ENCODE peak calls at places on chromosome 18, in seven cellular contexts. One of them, this sample, is unnamed.

GRCh38 chr18:44887227-44887631 is 206.5 kb downstream of the SETBP1 start:
- DNase-seq in gastrocnemius medialis: no peak
- DNase-seq in HepG2: no peak
- DNase-seq in H54: no peak
- DNase-seq in thyroid gland: peak; percentile 5
- DNase-seq in tibial nerve: no peak
- DNase-seq in spleen: no peak
- DNase-seq in this sample: no peak

GRCh38 chr18:80022613-80023012 is 11.6 kb upstream of the RBFA start:
- DNase-seq in gastrocnemius medialis: no peak
- DNase-seq in HepG2: no peak
- DNase-seq in H54: no peak
- DNase-seq in thyroid gland: no peak
- DNase-seq in tibial nerve: no peak
- DNase-seq in spleen: no peak
- DNase-seq in this sample: no peak

GRCh38 chr18:3418083-3418482 is 31.9 kb upstream of the TGIF1 start:
- DNase-seq in gastrocnemius medialis: no peak
- DNase-seq in HepG2: no peak
- DNase-seq in H54: no peak
- DNase-seq in thyroid gland: no peak
- DNase-seq in tibial nerve: no peak
- DNase-seq in spleen: no peak
- DNase-seq in this sample: no peak

GRCh38 chr18:28147674-28148171 is 29.2 kb downstream of the CDH2 start:
- DNase-seq in gastrocnemius medialis: no peak
- DNase-seq in HepG2: peak; percentile 24
- DNase-seq in H54: no peak
- DNase-seq in thyroid gland: peak; percentile 28
- DNase-seq in tibial nerve: no peak
- DNase-seq in spleen: no peak
- DNase-seq in this sample: no peak

GRCh38 chr18:29853126-29853525 is 1189.4 kb downstream of the DSC3 start:
- DNase-seq in gastrocnemius medialis: no peak
- DNase-seq in HepG2: no peak
- DNase-seq in H54: no peak
- DNase-seq in thyroid gland: no peak
- DNase-seq in tibial nerve: no peak
- DNase-seq in spleen: no peak
- DNase-seq in this sample: no peak

GRCh38 chr18:25349131-25349925 is 2.6 kb downstream of the ZNF521 start:
- DNase-seq in gastrocnemius medialis: no peak
- DNase-seq in HepG2: no peak
- DNase-seq in H54: no peak
- DNase-seq in thyroid gland: peak; percentile 29
- DNase-seq in tibial nerve: no peak
- DNase-seq in spleen: peak; percentile 81
- DNase-seq in this sample: peak; percentile 47

GRCh38 chr18:76494181-76494540 is 881 bp downstream of the ZNF516 start:
- DNase-seq in gastrocnemius medialis: peak; percentile 36
- DNase-seq in HepG2: peak; percentile 18
- DNase-seq in H54: no peak
- DNase-seq in thyroid gland: peak; percentile 45
- DNase-seq in tibial nerve: peak; percentile 37
- DNase-seq in spleen: peak; percentile 88
- DNase-seq in this sample: peak; percentile 69

GRCh38 chr18:59272971-59273935 is at the start of gene RAX:
- DNase-seq in gastrocnemius medialis: no peak
- DNase-seq in HepG2: no peak
- DNase-seq in H54: no peak
- DNase-seq in thyroid gland: peak; percentile 18
- DNase-seq in tibial nerve: no peak
- DNase-seq in spleen: peak; percentile 72
- DNase-seq in this sample: peak; percentile 37

GRCh38 chr18:24136967-24137373 is 1.9 kb upstream of the CABYR start:
- DNase-seq in gastrocnemius medialis: no peak
- DNase-seq in HepG2: no peak
- DNase-seq in H54: no peak
- DNase-seq in thyroid gland: no peak
- DNase-seq in tibial nerve: no peak
- DNase-seq in spleen: no peak
- DNase-seq in this sample: no peak

GRCh38 chr18:10042492-10042891 is 128.7 kb downstream of the VAPA start:
- DNase-seq in gastrocnemius medialis: no peak
- DNase-seq in HepG2: no peak
- DNase-seq in H54: no peak
- DNase-seq in thyroid gland: no peak
- DNase-seq in tibial nerve: no peak
- DNase-seq in spleen: no peak
- DNase-seq in this sample: no peak

GRCh38 chr18:10044054-10044453 is 130.2 kb downstream of the VAPA start:
- DNase-seq in gastrocnemius medialis: no peak
- DNase-seq in HepG2: no peak
- DNase-seq in H54: no peak
- DNase-seq in thyroid gland: no peak
- DNase-seq in tibial nerve: no peak
- DNase-seq in spleen: no peak
- DNase-seq in this sample: no peak

GRCh38 chr18:10040287-10041011 is 126.6 kb downstream of the VAPA start:
- DNase-seq in gastrocnemius medialis: no peak
- DNase-seq in HepG2: no peak
- DNase-seq in H54: no peak
- DNase-seq in thyroid gland: no peak
- DNase-seq in tibial nerve: no peak
- DNase-seq in spleen: no peak
- DNase-seq in this sample: peak; percentile 74

GRCh38 chr18:10038268-10038667 is 124.5 kb downstream of the VAPA start:
- DNase-seq in gastrocnemius medialis: no peak
- DNase-seq in HepG2: no peak
- DNase-seq in H54: no peak
- DNase-seq in thyroid gland: no peak
- DNase-seq in tibial nerve: no peak
- DNase-seq in spleen: no peak
- DNase-seq in this sample: no peak

DNA sequence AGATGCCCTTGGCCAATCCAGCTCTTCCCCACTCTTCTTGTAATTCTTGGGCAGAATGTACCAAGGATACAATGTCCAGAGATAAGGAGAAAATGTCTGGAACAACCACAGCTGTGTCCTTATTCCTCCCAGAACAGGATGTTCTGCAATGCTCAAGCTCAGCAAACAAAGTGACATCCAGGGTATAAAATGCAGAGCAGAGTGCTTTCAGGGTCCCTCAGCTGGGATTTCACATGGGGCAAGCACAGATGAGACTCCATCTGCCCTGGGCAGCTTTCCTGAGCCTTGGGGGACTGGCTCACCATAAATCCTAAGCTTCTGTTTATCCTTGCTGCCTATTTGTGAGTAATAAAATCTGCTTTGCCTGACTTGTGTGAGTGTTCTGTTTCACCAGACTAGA is 127.4 kb downstream of the VAPA start:
- DNase-seq in gastrocnemius medialis: peak; percentile 79
- DNase-seq in HepG2: no peak
- DNase-seq in H54: no peak
- DNase-seq in thyroid gland: peak; percentile 9
- DNase-seq in tibial nerve: peak; percentile 53
- DNase-seq in spleen: no peak
- DNase-seq in this sample: peak; percentile 82
- TF ChIP-seq POLR2A in gastrocnemius medialis: no peak
- TF ChIP-seq POLR2A in HepG2: no peak
- TF ChIP-seq POLR2A in H54: no peak
- TF ChIP-seq POLR2A in thyroid gland: no peak
- TF ChIP-seq POLR2A in tibial nerve: no peak
- TF ChIP-seq POLR2A in spleen: no peak
- TF ChIP-seq POLR2A in this sample: no peak

DNA sequence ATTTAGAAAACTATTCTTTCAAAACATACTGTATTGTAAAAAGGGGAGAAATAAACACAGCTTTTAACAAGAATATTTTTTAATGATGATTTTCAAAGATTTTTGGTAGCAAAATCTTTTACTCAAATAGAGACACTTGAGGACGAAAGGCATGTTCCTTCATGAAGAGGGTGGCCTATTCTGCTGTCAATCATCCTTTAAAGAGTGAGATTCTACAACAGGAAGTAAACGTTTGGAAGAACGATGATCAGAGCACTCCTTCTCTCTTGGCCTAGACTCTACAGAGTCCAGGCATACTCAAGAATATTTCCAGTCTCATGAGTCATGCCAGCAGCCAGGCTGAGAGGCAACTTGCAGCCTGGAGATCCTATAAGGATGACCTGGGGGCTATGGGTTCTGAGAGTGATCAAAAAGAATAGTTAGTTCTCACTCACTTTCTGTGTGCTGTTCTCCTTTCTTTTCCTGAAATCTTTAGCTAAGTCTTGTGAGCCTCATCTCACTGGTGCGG is 62.4 kb upstream of the TCF4 start:
- DNase-seq in gastrocnemius medialis: no peak
- DNase-seq in HepG2: no peak
- DNase-seq in H54: no peak
- DNase-seq in thyroid gland: no peak
- DNase-seq in tibial nerve: no peak
- DNase-seq in spleen: no peak
- DNase-seq in this sample: no peak
- TF ChIP-seq POLR2A in gastrocnemius medialis: no peak
- TF ChIP-seq POLR2A in HepG2: no peak
- TF ChIP-seq POLR2A in H54: no peak
- TF ChIP-seq POLR2A in thyroid gland: no peak
- TF ChIP-seq POLR2A in tibial nerve: no peak
- TF ChIP-seq POLR2A in spleen: no peak
- TF ChIP-seq POLR2A in this sample: no peak

GRCh38 chr18:62741584-62741983 is 26.2 kb downstream of the PHLPP1 start:
- DNase-seq in gastrocnemius medialis: no peak
- DNase-seq in HepG2: peak; percentile 50
- DNase-seq in H54: no peak
- DNase-seq in thyroid gland: no peak
- DNase-seq in tibial nerve: no peak
- DNase-seq in spleen: no peak
- DNase-seq in this sample: no peak
- TF ChIP-seq POLR2A in gastrocnemius medialis: no peak
- TF ChIP-seq POLR2A in HepG2: no peak
- TF ChIP-seq POLR2A in H54: no peak
- TF ChIP-seq POLR2A in thyroid gland: no peak
- TF ChIP-seq POLR2A in tibial nerve: no peak
- TF ChIP-seq POLR2A in spleen: no peak
- TF ChIP-seq POLR2A in this sample: no peak

DNA sequence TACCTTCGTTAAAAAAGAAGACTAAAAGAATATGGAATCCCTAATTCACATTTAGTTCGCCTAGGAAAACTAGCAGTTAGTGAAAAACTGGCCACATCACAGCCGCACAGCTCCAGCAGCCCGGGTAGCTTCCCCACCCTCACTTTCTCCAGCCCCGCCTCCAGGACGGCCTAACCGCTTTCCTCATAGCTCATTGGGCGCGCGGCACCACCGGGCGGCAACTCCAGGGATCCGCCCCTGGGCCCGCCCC is 193 bp upstream of the MIB1 start:
- DNase-seq in gastrocnemius medialis: peak; percentile 97
- DNase-seq in HepG2: peak; percentile 92
- DNase-seq in H54: peak; percentile 72
- DNase-seq in thyroid gland: peak; percentile 100
- DNase-seq in tibial nerve: peak; percentile 98
- DNase-seq in spleen: peak; percentile 99
- DNase-seq in this sample: peak; percentile 99
- TF ChIP-seq POLR2A in gastrocnemius medialis: no peak
- TF ChIP-seq POLR2A in HepG2: no peak
- TF ChIP-seq POLR2A in H54: no peak
- TF ChIP-seq POLR2A in thyroid gland: no peak
- TF ChIP-seq POLR2A in tibial nerve: no peak
- TF ChIP-seq POLR2A in spleen: no peak
- TF ChIP-seq POLR2A in this sample: no peak

DNA sequence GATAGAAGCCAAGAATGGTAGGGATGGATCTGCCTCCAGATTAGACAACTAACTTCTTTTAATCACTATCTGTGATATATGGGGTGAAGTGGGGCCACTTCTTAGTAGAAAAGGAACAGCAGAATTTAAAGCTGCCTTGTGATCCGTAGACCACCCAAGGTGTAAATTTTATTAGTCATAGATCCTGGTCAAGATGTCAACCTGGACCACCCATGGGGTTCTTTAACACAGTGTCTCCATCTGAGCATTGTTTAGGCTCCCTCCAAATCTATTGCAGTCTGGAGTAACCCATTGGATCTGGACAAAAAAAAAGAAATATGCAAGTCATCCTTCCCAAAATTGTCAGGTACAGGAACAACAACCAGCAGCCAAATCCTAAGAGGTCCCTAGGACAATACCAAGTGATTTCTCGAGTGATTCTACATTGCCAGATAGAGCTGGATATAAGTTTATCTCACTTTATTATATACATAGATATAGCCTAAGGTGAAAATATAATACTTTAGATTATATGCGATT is 33.0 kb upstream of the DTNA start:
- DNase-seq in gastrocnemius medialis: no peak
- DNase-seq in HepG2: no peak
- DNase-seq in H54: no peak
- DNase-seq in thyroid gland: no peak
- DNase-seq in tibial nerve: no peak
- DNase-seq in spleen: no peak
- DNase-seq in this sample: no peak
- TF ChIP-seq POLR2A in gastrocnemius medialis: no peak
- TF ChIP-seq POLR2A in HepG2: no peak
- TF ChIP-seq POLR2A in H54: no peak
- TF ChIP-seq POLR2A in thyroid gland: no peak
- TF ChIP-seq POLR2A in tibial nerve: no peak
- TF ChIP-seq POLR2A in spleen: no peak
- TF ChIP-seq POLR2A in this sample: no peak

GRCh38 chr18:58103339-58103930 is 59.4 kb downstream of the NEDD4L start:
- DNase-seq in gastrocnemius medialis: no peak
- DNase-seq in HepG2: no peak
- DNase-seq in H54: no peak
- DNase-seq in thyroid gland: no peak
- DNase-seq in tibial nerve: no peak
- DNase-seq in spleen: no peak
- DNase-seq in this sample: no peak
- TF ChIP-seq POLR2A in gastrocnemius medialis: no peak
- TF ChIP-seq POLR2A in HepG2: no peak
- TF ChIP-seq POLR2A in H54: no peak
- TF ChIP-seq POLR2A in thyroid gland: no peak
- TF ChIP-seq POLR2A in tibial nerve: no peak
- TF ChIP-seq POLR2A in spleen: no peak
- TF ChIP-seq POLR2A in this sample: no peak

This sample was measured in testis.